ENCODE peak calls at places on chromosomes 13 and 19, in seven cellular contexts. C is activated T-helper 1 cell treated with anti-CD3 and anti-CD28 coated beads, Interleukin-12 subunit alpha, Interleukin-12 subunit beta, Interleukin-2, Interleukin-4 antibody, amounts not matched to agents 30 ng/mL and 10 ng/mL and 1 ng/mL, durations not matched to agents 14 hours and 24 hours and 36 hours; Y is dorsolateral prefrontal cortex; O is stimulated activated CD8-positive, alpha-beta memory T cell treated with anti-CD3 and anti-CD28 coated beads, Interleukin-2, amount 100 ng/mL, for 1 hour; I is activated naive CD4-positive, alpha-beta T cell treated with anti-CD3 and anti-CD28 coated beads, Interleukin-2, amount 10 ng/mL, durations not matched to agents 7 days and 5 days; G is stimulated activated CD4-positive, alpha-beta T cell treated with anti-CD3 and anti-CD28 coated beads, TNF-alpha, amount 100 ng/mL, for 4 hours; Q is suprapubic skin. X is an unnamed sample.

GRCh38 chr19:35561436-35561835 is 2.0 kb downstream of the ATP4A start:
- DNase-seq in C (no peak), Y (no peak), O (no peak), I (no peak), G (no peak), Q (no peak), X (no peak)

GRCh38 chr19:17775245-17775927 is 19.6 kb upstream of the B3GNT3 start:
- DNase-seq in C (no peak), Y (peak; percentile 68), O (no peak), I (peak; percentile 54), G (no peak), Q (no peak), X (no peak)

GRCh38 chr19:6828306-6828697 is 55.8 kb downstream of the VAV1 start:
- DNase-seq in C (no peak), Y (no peak), O (no peak), I (no peak), G (no peak), Q (no peak), X (no peak)

GRCh38 chr19:23403581-23404324 is 8.5 kb upstream of the ZNF91 start:
- DNase-seq in C (no peak), Y (no peak), O (no peak), I (no peak), G (no peak), Q (no peak), X (no peak)

GRCh38 chr13:112812306-112813034 is 122.6 kb downstream of the ATP11A start:
- DNase-seq in C (no peak), Y (no peak), O (no peak), I (no peak), G (no peak), Q (peak; percentile 52), X (no peak)

GRCh38 chr19:383922-384800 is 24.8 kb downstream of the C2CD4C start:
- DNase-seq in C (no peak), Y (no peak), O (no peak), I (no peak), G (no peak), Q (no peak), X (no peak)

GRCh38 chr13:29583073-29583785 is 12.3 kb downstream of the SLC7A1 start:
- DNase-seq in C (no peak), Y (no peak), O (no peak), I (no peak), G (no peak), Q (no peak), X (no peak)

GRCh38 chr13:35920816-35921215 is 210.4 kb downstream of the DCLK1 start:
- DNase-seq in C (no peak), Y (no peak), O (no peak), I (no peak), G (no peak), Q (no peak), X (no peak)

GRCh38 chr19:8306235-8307054 is 1.7 kb downstream of the CD320 start:
- DNase-seq in C (no peak), Y (no peak), O (no peak), I (no peak), G (no peak), Q (peak; percentile 50), X (no peak)

GRCh38 chr13:27578121-27579030 is 42.0 kb downstream of the LNX2 start:
- DNase-seq in C (no peak), Y (peak; percentile 13), O (no peak), I (no peak), G (no peak), Q (no peak), X (no peak)

GRCh38 chr19:2528543-2529173 is 52.7 kb downstream of the GADD45B start:
- DNase-seq in C (no peak), Y (no peak), O (no peak), I (no peak), G (no peak), Q (no peak), X (no peak)

GRCh38 chr19:51002101-51002532 is 713 bp upstream of the KLK8 start:
- DNase-seq in C (no peak), Y (no peak), O (no peak), I (no peak), G (no peak), Q (no peak), X (no peak)

GRCh38 chr13:27789495-27790303 is 2.6 kb upstream of the GSX1 start:
- DNase-seq in C (no peak), Y (no peak), O (no peak), I (no peak), G (no peak), Q (no peak), X (no peak)

GRCh38 chr19:46639356-46640061 is 3.5 kb upstream of the GNG8 start:
- DNase-seq in C (no peak), Y (no peak), O (no peak), I (peak; percentile 58), G (no peak), Q (peak; percentile 78), X (peak; percentile 65)

GRCh38 chr13:87130401-87130800 is 540.8 kb upstream of the SLITRK5 start:
- DNase-seq in C (no peak), Y (no peak), O (no peak), I (no peak), G (no peak), Q (no peak), X (no peak)

GRCh38 chr13:112056284-112056727 is 10.6 kb upstream of the SOX1 start:
- DNase-seq in C (no peak), Y (no peak), O (no peak), I (no peak), G (no peak), Q (no peak), X (no peak)

GRCh38 chr13:39132286-39132685 is 94.0 kb downstream of the NHLRC3 start:
- DNase-seq in C (no peak), Y (no peak), O (no peak), I (no peak), G (no peak), Q (no peak), X (no peak)

GRCh38 chr19:39558623-39559117 is 18.7 kb upstream of the EID2 start:
- DNase-seq in C (no peak), Y (no peak), O (no peak), I (peak; percentile 46), G (no peak), Q (no peak), X (no peak)

GRCh38 chr19:12194827-12195500 is 32.1 kb downstream of the ZNF136 start:
- DNase-seq in C (no peak), Y (peak; percentile 95), O (peak; percentile 38), I (peak; percentile 68), G (peak; percentile 48), Q (peak; percentile 86), X (peak; percentile 75)

GRCh38 chr19:7915250-7916136 is 863 bp downstream of the TGFBR3L start:
- DNase-seq in C (no peak), Y (no peak), O (no peak), I (no peak), G (no peak), Q (no peak), X (no peak)

GRCh38 chr19:13978306-13978705 is 26.0 kb downstream of the DCAF15 start:
- DNase-seq in C (no peak), Y (peak; percentile 47), O (no peak), I (no peak), G (no peak), Q (peak; percentile 89), X (peak; percentile 14)

GRCh38 chr19:2887391-2887914 is 13.3 kb upstream of the ZNF57 start:
- DNase-seq in C (no peak), Y (peak; percentile 25), O (no peak), I (no peak), G (no peak), Q (no peak), X (peak; percentile 73)

GRCh38 chr13:81017525-81018152 is 676.7 kb upstream of the SPRY2 start:
- DNase-seq in C (no peak), Y (no peak), O (no peak), I (no peak), G (no peak), Q (no peak), X (peak; percentile 77)